ENCODE peak calls at places on chromosomes 13 and 19, in six cellular contexts. E is Peyer's patch, N is GM23338, T is trophoblast cell, A is retinal pigment epithelial cell, Y is body of pancreas. B is an unnamed sample.

GRCh38 chr19:48558018-48558684 is 6.2 kb downstream of the SULT2B1 start:
- DNase-seq in A (no peak), N (peak), T (peak), E (peak), Y (no peak), B (peak)

GRCh38 chr19:29508181-29508580 is 17.6 kb upstream of the VSTM2B start:
- DNase-seq in T (no peak), N (no peak), A (no peak), E (no peak), Y (no peak), B (no peak)

GRCh38 chr13:51935326-51936171 is 73.8 kb downstream of the CCDC70 start:
- DNase-seq in Y (peak), E (no peak), T (peak), N (peak), A (no peak), B (peak)

GRCh38 chr13:49669735-49670309 is 21.5 kb downstream of the EBPL start:
- DNase-seq in Y (peak), N (peak), A (no peak), T (peak), E (peak), B (peak)

GRCh38 chr19:9565900-9566705 is 18.2 kb downstream of the ZNF121 start:
- DNase-seq in Y (no peak), N (peak), A (no peak), E (no peak), T (peak), B (peak)

GRCh38 chr19:13016245-13016627 is 21.0 kb downstream of the NFIX start:
- DNase-seq in Y (no peak), E (no peak), T (no peak), N (no peak), A (no peak), B (no peak)

GRCh38 chr13:24997367-24997967 is 98.5 kb upstream of the PABPC3 start:
- DNase-seq in E (no peak), N (peak), A (no peak), Y (no peak), T (peak), B (peak)

GRCh38 chr19:4533835-4534424 is 1.1 kb downstream of the PLIN5 start:
- DNase-seq in Y (no peak), E (no peak), A (no peak), N (no peak), T (no peak), B (no peak)

GRCh38 chr13:98216711-98217110 is 39.6 kb upstream of the RNF113B start:
- DNase-seq in A (no peak), N (no peak), T (no peak), E (no peak), Y (no peak), B (no peak)

GRCh38 chr13:90233933-90234672 is 1113.4 kb upstream of the MIR17HG start:
- DNase-seq in A (no peak), T (no peak), N (no peak), Y (no peak), E (no peak), B (no peak)

GRCh38 chr19:35306473-35307246 is 14.7 kb downstream of the MAG start:
- DNase-seq in T (peak), N (peak), A (no peak), E (no peak), Y (no peak), B (no peak)

GRCh38 chr19:46471116-46471733 is at the start of gene PNMA8A:
- DNase-seq in N (peak), A (peak), Y (peak), E (peak), T (peak), B (peak)

GRCh38 chr19:35013047-35013819 is 13.1 kb downstream of the GRAMD1A start:
- DNase-seq in E (peak), A (no peak), T (peak), N (peak), Y (peak), B (peak)

GRCh38 chr13:41111454-41111853 is 21.1 kb downstream of the KBTBD6 start:
- DNase-seq in Y (no peak), E (no peak), A (no peak), N (no peak), T (no peak), B (peak)

DNA sequence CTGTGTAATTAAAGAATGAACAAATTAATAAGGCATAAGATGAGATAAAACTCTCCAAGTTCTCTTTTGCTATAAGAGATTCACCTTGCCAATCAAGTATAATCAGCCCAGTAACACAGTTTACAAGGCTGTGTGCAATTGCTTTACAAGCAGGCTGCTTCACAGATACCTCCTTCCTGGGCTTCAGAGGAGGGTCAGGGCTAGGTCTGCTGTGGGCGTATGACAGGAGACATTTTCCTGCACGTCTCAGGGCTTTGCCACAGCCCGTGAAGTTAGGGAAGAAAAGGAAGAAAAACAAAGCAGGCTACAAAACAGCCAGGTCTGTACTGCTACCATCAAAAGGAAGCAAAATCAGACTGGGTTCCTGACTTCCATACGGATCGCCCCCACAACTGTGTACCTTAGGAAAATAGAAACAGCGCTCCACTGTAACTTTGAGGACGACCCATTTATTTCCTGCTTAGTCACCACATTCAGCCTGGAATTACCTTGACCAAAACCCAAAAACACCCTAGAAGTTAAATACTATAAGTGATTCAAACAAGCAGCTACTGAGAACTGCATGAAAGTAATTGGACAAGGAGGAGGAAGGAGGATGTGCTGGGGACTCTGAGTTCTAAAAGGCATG is 12.4 kb downstream of the EFNB2 start:
- DNase-seq in T (no peak), Y (no peak), N (no peak), E (no peak), A (no peak), B (no peak)
- H3K4me3 ChIP-seq in T (no peak), Y (no peak), N (no peak), E (no peak), A (no peak), B (no peak)

DNA sequence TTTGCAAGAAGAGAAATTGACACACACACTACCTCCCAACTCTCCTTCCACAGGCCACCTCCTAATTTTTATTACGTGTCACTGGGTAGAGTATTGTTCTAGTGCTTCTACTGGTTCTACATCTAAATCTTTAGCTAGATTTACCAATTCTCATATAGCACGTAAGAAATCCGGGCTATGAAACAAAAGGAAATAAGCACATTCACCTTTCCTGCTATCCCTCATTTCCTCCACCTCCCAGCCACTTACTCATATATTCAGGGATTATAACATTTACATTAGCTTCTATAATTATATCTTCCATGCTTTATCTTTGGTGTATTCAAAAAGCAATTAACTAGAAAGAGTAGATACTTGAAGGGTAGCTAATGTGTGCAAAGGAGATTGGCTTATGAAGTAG is 39.7 kb downstream of the USP12 start:
- DNase-seq in T (no peak), E (no peak), A (no peak), Y (no peak), N (no peak), B (no peak)
- H3K4me3 ChIP-seq in T (no peak), E (no peak), A (no peak), Y (no peak), N (no peak), B (no peak)

GRCh38 chr13:43242040-43242439 is 218.7 kb downstream of the DNAJC15 start:
- DNase-seq in Y (no peak), T (no peak), N (no peak), A (no peak), E (no peak), B (peak)
- H3K4me3 ChIP-seq in Y (no peak), T (no peak), N (no peak), A (no peak), E (no peak), B (no peak)

DNA sequence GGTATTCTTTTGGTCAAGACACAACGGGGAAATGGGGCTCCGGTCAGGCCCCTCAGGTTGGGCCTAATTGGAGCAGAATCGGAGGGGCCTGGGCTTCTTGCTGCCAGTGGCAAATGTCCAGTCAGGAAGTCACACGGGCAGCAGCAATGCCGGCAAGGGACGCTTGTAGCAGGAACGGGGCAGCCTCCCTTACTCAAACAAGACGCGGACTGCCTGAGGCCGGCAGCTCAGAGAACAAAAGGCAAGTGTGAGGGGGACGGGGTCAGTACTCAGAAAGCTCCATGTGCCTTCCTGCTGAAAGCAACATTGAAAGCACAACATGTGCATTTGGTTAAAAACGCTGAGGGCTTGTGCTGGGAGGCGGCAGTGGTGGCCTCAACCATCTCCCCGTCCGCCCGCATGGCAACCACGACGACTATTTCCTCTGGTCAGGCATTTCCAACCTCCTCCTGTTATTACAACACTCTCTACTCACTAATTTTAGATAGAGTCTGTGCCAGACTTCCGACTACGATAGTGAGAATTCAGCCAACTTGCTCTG is 20.5 kb upstream of the RASA3 start:
- DNase-seq in N (no peak), Y (no peak), E (no peak), T (no peak), A (no peak), B (no peak)
- H3K4me3 ChIP-seq in N (no peak), Y (no peak), E (no peak), T (no peak), A (no peak), B (no peak)

GRCh38 chr13:34901577-34901976 is 40.5 kb upstream of the NBEA start:
- DNase-seq in Y (no peak), A (no peak), E (no peak), T (no peak), N (no peak), B (no peak)
- H3K4me3 ChIP-seq in Y (no peak), A (no peak), E (no peak), T (no peak), N (no peak), B (no peak)

GRCh38 chr13:48491423-48492122 is 41.3 kb downstream of the RCBTB2 start:
- DNase-seq in E (no peak), N (no peak), Y (no peak), A (no peak), T (peak), B (no peak)
- H3K4me3 ChIP-seq in E (peak), N (no peak), Y (no peak), A (no peak), T (no peak), B (no peak)

DNA sequence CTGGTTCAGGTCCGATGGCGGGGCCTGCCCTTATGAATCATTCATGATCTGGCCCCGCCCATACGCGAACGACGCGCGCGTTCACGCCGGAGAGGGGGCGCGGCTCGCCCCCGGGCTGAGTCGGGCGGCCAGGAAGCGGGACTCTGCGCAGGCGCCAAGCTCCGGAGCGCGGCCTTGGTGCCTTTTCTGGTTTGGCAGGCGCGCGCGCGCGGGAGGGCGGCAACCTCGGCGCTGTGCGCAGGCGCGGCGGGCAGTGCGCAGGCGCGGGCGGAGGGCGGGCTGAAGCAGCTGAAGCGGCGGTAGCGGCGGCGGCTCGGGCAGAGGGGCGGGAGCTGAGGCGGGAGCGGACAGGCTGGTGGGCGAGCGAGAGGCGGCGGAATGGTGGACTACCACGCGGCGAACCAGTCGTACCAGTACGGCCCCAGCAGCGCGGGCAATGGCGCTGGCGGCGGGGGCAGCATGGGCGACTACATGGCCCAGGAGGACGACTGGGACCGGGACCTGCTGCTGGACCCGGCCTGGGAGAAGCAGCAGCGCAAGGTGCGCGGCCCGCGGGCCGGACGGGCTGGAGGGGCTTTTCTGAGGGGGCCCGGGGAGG is at the start of gene ACTN4:
- DNase-seq in T (peak), N (peak), A (peak), Y (peak), E (peak), B (peak)
- H3K4me3 ChIP-seq in T (peak), N (peak), A (peak), Y (peak), E (peak), B (peak)

GRCh38 chr13:75705908-75706307 is 69.8 kb downstream of the LMO7 start:
- DNase-seq in N (no peak), A (no peak), Y (no peak), T (no peak), E (no peak), B (no peak)

GRCh38 chr13:75703768-75704167 is 67.6 kb downstream of the LMO7 start:
- DNase-seq in T (no peak), Y (no peak), E (no peak), A (no peak), N (no peak), B (no peak)

GRCh38 chr13:75704194-75704941 is 68.2 kb downstream of the LMO7 start:
- DNase-seq in E (no peak), Y (no peak), N (no peak), A (peak), T (peak), B (peak)

GRCh38 chr13:75705395-75705794 is 69.3 kb downstream of the LMO7 start:
- DNase-seq in T (peak), N (no peak), A (peak), E (no peak), Y (no peak), B (peak)

GRCh38 chr13:75704942-75705320 is 68.8 kb downstream of the LMO7 start:
- DNase-seq in A (no peak), N (peak), E (peak), Y (peak), T (peak), B (peak)
- H3K4me3 ChIP-seq in A (no peak), N (no peak), E (no peak), Y (no peak), T (no peak), B (peak)

DNA sequence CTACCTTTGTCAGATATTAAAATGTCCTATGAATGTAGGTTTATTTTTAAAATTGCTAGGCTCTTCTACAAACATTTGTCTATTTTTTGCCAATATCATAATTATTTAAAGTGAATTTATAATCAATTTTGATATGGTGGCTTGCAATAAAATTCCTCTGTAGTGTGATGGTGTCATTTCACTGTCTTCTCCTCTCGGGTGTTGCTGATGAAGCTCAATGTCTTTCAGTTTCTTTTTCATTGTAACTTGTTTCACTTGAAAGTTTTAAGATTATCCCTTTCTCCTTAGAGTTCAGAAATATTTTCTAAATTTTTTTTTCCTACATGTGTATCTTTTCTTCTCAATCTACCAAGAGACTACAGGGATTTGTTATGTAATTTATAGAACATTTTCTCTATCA is 267.1 kb upstream of the EDNRB start:
- DNase-seq in N (no peak), Y (no peak), E (no peak), A (no peak), T (no peak), B (no peak)
- H3K4me3 ChIP-seq in N (no peak), Y (no peak), E (no peak), A (no peak), T (no peak), B (no peak)